ENCODE peak calls at places on chromosome 15, in nine cellular contexts. Y is epithelial cell of prostate, F is esophagus squamous epithelium, L is colonic mucosa, T is prostate gland, W is dorsolateral prefrontal cortex, I is heart right ventricle, C is WERI-Rb-1, D is uterus. H is an unnamed sample.

GRCh38 chr15:62059818-62060115 is 480 bp downstream of the VPS13C start:
- DNase-seq in Y (no peak), F (no peak), L (peak; percentile 74), T (peak; percentile 23), W (no peak), I (peak; percentile 48), C (peak; percentile 51), D (peak; percentile 32), H (peak; percentile 50)

GRCh38 chr15:42146551-42147430 is 9.6 kb downstream of the PLA2G4F start:
- DNase-seq in Y (no peak), F (no peak), L (no peak), T (no peak), W (peak; percentile 38), I (no peak), C (no peak), D (peak; percentile 3), H (no peak)

GRCh38 chr15:50880651-50881114 is 27.8 kb upstream of the AP4E1 start:
- DNase-seq in Y (no peak), F (no peak), L (no peak), T (no peak), W (no peak), I (no peak), C (no peak), D (no peak), H (no peak)

GRCh38 chr15:74227968-74228722 is 8.0 kb upstream of the CCDC33 start:
- DNase-seq in Y (no peak), F (no peak), L (peak; percentile 57), T (no peak), W (no peak), I (peak; percentile 35), C (no peak), D (no peak), H (no peak)

GRCh38 chr15:51497806-51498205 is 124.8 kb downstream of the DMXL2 start:
- DNase-seq in Y (no peak), F (no peak), L (no peak), T (no peak), W (no peak), I (no peak), C (no peak), D (no peak), H (no peak)

GRCh38 chr15:99412082-99412481 is 153.7 kb upstream of the MEF2A start:
- DNase-seq in Y (no peak), F (no peak), L (no peak), T (no peak), W (no peak), I (no peak), C (no peak), D (no peak), H (no peak)

GRCh38 chr15:80778621-80778963 is 578 bp upstream of the CEMIP start:
- DNase-seq in Y (no peak), F (no peak), L (no peak), T (no peak), W (no peak), I (no peak), C (no peak), D (no peak), H (no peak)

GRCh38 chr15:77493324-77493907 is 72.7 kb downstream of the HMG20A start:
- DNase-seq in Y (no peak), F (no peak), L (no peak), T (no peak), W (no peak), I (no peak), C (no peak), D (no peak), H (no peak)

GRCh38 chr15:31300208-31300661 is 26.4 kb upstream of the KLF13 start:
- DNase-seq in Y (no peak), F (no peak), L (no peak), T (peak; percentile 4), W (peak; percentile 95), I (peak; percentile 8), C (no peak), D (no peak), H (peak; percentile 49)

GRCh38 chr15:37133619-37134018 is 33.3 kb upstream of the MEIS2 start:
- DNase-seq in Y (no peak), F (no peak), L (no peak), T (no peak), W (no peak), I (no peak), C (no peak), D (no peak), H (no peak)

GRCh38 chr15:40252438-40253178 is 13.7 kb downstream of the PAK6 start:
- DNase-seq in Y (no peak), F (no peak), L (peak; percentile 73), T (peak; percentile 54), W (no peak), I (no peak), C (no peak), D (no peak), H (peak; percentile 31)

GRCh38 chr15:98955980-98956723 is 51.4 kb downstream of the PGPEP1L start:
- DNase-seq in Y (no peak), F (no peak), L (no peak), T (no peak), W (no peak), I (no peak), C (no peak), D (peak; percentile 33), H (no peak)

GRCh38 chr15:36601952-36602351 is 22.5 kb downstream of the CDIN1 start:
- DNase-seq in Y (no peak), F (no peak), L (no peak), T (no peak), W (no peak), I (no peak), C (no peak), D (no peak), H (peak; percentile 35)

GRCh38 chr15:71078506-71079207 is 36.6 kb upstream of the THSD4 start:
- DNase-seq in Y (no peak), F (no peak), L (peak; percentile 42), T (no peak), W (no peak), I (no peak), C (no peak), D (no peak), H (no peak)

GRCh38 chr15:71080166-71080565 is 35.1 kb upstream of the THSD4 start:
- DNase-seq in Y (peak; percentile 91), F (no peak), L (no peak), T (no peak), W (no peak), I (no peak), C (no peak), D (no peak), H (no peak)

GRCh38 chr15:71082803-71083202 is 32.5 kb upstream of the THSD4 start:
- DNase-seq in Y (no peak), F (no peak), L (no peak), T (no peak), W (no peak), I (peak; percentile 52), C (no peak), D (peak; percentile 50), H (no peak)

GRCh38 chr15:71079208-71080044 is 35.8 kb upstream of the THSD4 start:
- DNase-seq in Y (peak; percentile 79), F (no peak), L (peak; percentile 77), T (peak; percentile 86), W (no peak), I (no peak), C (no peak), D (no peak), H (no peak)

GRCh38 chr15:71080705-71081104 is 34.6 kb upstream of the THSD4 start:
- DNase-seq in Y (peak; percentile 96), F (no peak), L (no peak), T (no peak), W (no peak), I (no peak), C (no peak), D (no peak), H (no peak)
- H3K27ac ChIP-seq in Y (peak overlapping the region; percentile 92), F (no peak overlapping the region), L (peak overlapping the region; percentile 70), T (peak overlapping the region; percentile 69), W (no peak overlapping the region), I (no peak overlapping the region), C (no peak overlapping the region), D (no peak overlapping the region), H (no peak overlapping the region)

GRCh38 chr15:56739964-56740640 is 6.8 kb upstream of the ZNF280D start:
- DNase-seq in Y (no peak), F (no peak), L (no peak), T (no peak), W (no peak), I (no peak), C (no peak), D (no peak), H (no peak)
- H3K27ac ChIP-seq in Y (no peak overlapping the region), F (no peak overlapping the region), L (no peak overlapping the region), T (no peak overlapping the region), W (no peak overlapping the region), I (no peak overlapping the region), C (no peak overlapping the region), D (no peak overlapping the region), H (no peak overlapping the region)

DNA sequence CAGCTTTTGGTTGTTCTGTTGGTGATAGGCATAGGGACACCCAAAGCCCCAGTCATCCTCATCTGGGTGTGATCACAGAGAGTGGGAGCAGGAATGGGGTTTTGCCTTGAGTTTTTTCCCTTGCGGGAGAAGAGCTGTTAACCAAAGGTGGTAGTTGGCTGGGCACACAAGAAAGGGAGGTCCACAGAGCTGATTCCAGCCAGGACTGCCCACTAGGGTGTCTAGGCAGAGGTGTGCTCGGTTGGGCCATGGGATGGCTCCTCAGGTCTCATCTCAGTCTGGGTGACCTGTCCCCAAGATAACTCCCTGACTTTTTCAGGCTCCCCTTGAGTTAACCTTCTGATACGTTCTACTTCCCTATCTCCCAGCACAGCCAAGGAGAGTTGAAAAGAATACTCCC is 134.8 kb downstream of the PDE8A start:
- DNase-seq in Y (no peak), F (no peak), L (no peak), T (no peak), W (no peak), I (no peak), C (no peak), D (no peak), H (no peak)
- H3K27ac ChIP-seq in Y (no peak overlapping the region), F (no peak overlapping the region), L (no peak overlapping the region), T (no peak overlapping the region), W (peak overlapping the region; percentile 98), I (no peak overlapping the region), C (no peak overlapping the region), D (no peak overlapping the region), H (no peak overlapping the region)

DNA sequence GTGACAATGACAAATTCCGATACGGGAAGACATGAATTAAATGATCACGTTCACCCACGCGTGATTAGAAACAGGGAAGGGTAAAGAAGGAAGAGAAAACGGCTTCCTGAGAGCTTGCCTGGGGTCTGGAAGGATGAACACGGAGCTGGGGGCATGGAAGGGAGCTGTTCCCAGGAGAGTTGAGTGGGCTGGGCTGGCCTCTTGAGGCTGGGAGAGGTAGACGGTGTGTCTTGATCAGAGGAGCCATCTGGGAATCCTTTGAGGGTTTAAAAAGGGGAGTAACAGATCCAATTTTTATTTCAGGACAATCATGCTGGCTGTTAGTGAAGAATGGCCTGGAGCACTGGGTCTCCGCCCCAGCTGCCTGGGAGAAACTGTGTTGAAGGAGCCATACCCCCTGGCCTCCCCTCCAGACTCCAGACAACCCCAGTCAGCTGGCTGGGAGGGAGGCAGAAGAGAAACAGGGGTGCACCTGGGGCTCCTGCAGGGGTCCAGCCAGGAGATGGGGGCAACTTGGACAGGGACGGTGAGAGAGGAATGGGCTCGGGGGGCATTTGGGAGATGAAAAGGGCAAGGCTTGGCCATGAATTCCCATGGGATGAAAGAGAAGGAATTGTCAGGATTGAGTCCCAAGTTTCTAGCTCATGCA is 53.6 kb upstream of the CGNL1 start:
- DNase-seq in Y (no peak), F (no peak), L (no peak), T (no peak), W (no peak), I (no peak), C (no peak), D (no peak), H (no peak)
- H3K27ac ChIP-seq in Y (no peak overlapping the region), F (no peak overlapping the region), L (peak overlapping the region; percentile 78), T (peak overlapping the region; percentile 85), W (no peak overlapping the region), I (no peak overlapping the region), C (peak overlapping the region; percentile 72), D (no peak overlapping the region), H (no peak overlapping the region)

H was measured in psoas muscle.